ENCODE peak calls at places on chromosome 6, in eight cellular contexts. N is brain microvascular endothelial cell, T is astrocyte of the spinal cord, G is lung, Z is right atrium auricular region, P is dorsolateral prefrontal cortex, U is astrocyte of the cerebellum, S is tibial artery. W is an unnamed sample.

GRCh38 chr6:166351715-166352285 is 9.5 kb upstream of the SFT2D1 start:
- DNase-seq in N (no peak), T (no peak), G (peak), Z (no peak), P (no peak), U (no peak), S (no peak), W (no peak)

GRCh38 chr6:137860394-137861005 is 6.6 kb upstream of the TNFAIP3 start:
- DNase-seq in N (no peak), T (no peak), G (no peak), Z (no peak), P (no peak), U (no peak), S (no peak), W (no peak)

GRCh38 chr6:169985121-169986015 is 233.9 kb downstream of the ERMARD start:
- DNase-seq in N (no peak), T (no peak), G (no peak), Z (no peak), P (peak), U (no peak), S (no peak), W (no peak)

GRCh38 chr6:11618533-11618932 is 81.0 kb downstream of the TMEM170B start:
- DNase-seq in N (peak), T (peak), G (no peak), Z (no peak), P (no peak), U (no peak), S (no peak), W (no peak)

GRCh38 chr6:100665041-100665380 is 200.3 kb upstream of the SIM1 start:
- DNase-seq in N (no peak), T (no peak), G (no peak), Z (no peak), P (no peak), U (no peak), S (no peak), W (no peak)

GRCh38 chr6:168546730-168547129 is 105.7 kb downstream of the SMOC2 start:
- DNase-seq in N (no peak), T (no peak), G (no peak), Z (peak), P (no peak), U (no peak), S (no peak), W (no peak)

GRCh38 chr6:43931201-43931600 is 161.2 kb downstream of the VEGFA start:
- DNase-seq in N (no peak), T (no peak), G (no peak), Z (no peak), P (no peak), U (no peak), S (no peak), W (no peak)

GRCh38 chr6:170175644-170176620 is 114.9 kb downstream of the DLL1 start:
- DNase-seq in N (no peak), T (no peak), G (no peak), Z (no peak), P (no peak), U (no peak), S (no peak), W (no peak)

GRCh38 chr6:46367365-46367764 is 123.9 kb downstream of the RCAN2 start:
- DNase-seq in N (no peak), T (no peak), G (no peak), Z (no peak), P (no peak), U (no peak), S (no peak), W (no peak)

GRCh38 chr6:73695619-73696421 is at the start of gene CD109:
- DNase-seq in N (peak), T (peak), G (peak), Z (no peak), P (no peak), U (peak), S (peak), W (peak)

GRCh38 chr6:151081658-151082057 is 158.1 kb upstream of the AKAP12 start:
- DNase-seq in N (no peak), T (no peak), G (no peak), Z (peak), P (no peak), U (no peak), S (no peak), W (no peak)

GRCh38 chr6:150883521-150883920 is 18.0 kb downstream of the MTHFD1L start:
- DNase-seq in N (no peak), T (no peak), G (no peak), Z (no peak), P (no peak), U (no peak), S (no peak), W (no peak)

GRCh38 chr6:17855381-17855780 is 132.1 kb downstream of the KIF13A start:
- DNase-seq in N (no peak), T (no peak), G (no peak), Z (no peak), P (no peak), U (no peak), S (no peak), W (no peak)

GRCh38 chr6:17861361-17861760 is 126.1 kb downstream of the KIF13A start:
- DNase-seq in N (no peak), T (no peak), G (no peak), Z (no peak), P (no peak), U (no peak), S (no peak), W (no peak)

GRCh38 chr6:17859846-17860245 is 127.6 kb downstream of the KIF13A start:
- DNase-seq in N (no peak), T (no peak), G (no peak), Z (no peak), P (no peak), U (no peak), S (no peak), W (no peak)

GRCh38 chr6:17853533-17853932 is 133.9 kb downstream of the KIF13A start:
- DNase-seq in N (no peak), T (no peak), G (no peak), Z (no peak), P (no peak), U (no peak), S (no peak), W (no peak)

DNA sequence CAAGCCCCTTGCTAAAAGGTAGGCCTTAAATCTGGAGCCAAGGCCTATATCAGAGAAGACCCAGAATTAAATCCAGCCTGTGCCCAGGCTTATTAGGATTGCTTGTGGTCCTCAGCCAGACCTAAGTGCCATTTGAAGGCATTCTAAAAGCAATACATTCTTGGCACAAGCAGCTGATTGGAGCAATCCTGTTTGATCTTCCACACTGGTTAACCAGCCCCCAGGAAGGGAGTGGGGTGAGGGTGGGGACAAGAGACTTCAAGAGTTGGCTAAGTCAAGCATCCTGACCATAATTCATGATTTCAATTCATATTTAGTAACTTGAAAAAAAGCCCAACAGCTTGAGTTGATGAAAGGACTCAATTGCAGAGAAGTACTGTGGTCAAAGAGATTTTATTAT is 128.9 kb downstream of the KIF13A start:
- DNase-seq in N (no peak), T (no peak), G (peak), Z (no peak), P (no peak), U (no peak), S (no peak), W (no peak)
- TF ChIP-seq CTCF in N (no peak), T (no peak), G (no peak), Z (no peak), P (no peak), U (no peak), S (no peak), W (no peak)

GRCh38 chr6:28488916-28489365 is 26.7 kb downstream of the GPX6 start:
- DNase-seq in N (peak), T (peak), G (no peak), Z (no peak), P (no peak), U (peak), S (no peak), W (no peak)
- TF ChIP-seq CTCF in N (no peak), T (no peak), G (no peak), Z (no peak), P (no peak), U (no peak), S (no peak), W (no peak)

GRCh38 chr6:98695076-98695816 is 139.1 kb upstream of the POU3F2 start:
- DNase-seq in N (no peak), T (no peak), G (no peak), Z (no peak), P (peak), U (no peak), S (no peak), W (no peak)
- TF ChIP-seq CTCF in N (no peak), T (no peak), G (no peak), Z (no peak), P (no peak), U (no peak), S (no peak), W (no peak)

GRCh38 chr6:134640975-134641429 is 308.9 kb downstream of the ALDH8A1 start:
- DNase-seq in N (peak), T (peak), G (peak), Z (peak), P (peak), U (peak), S (peak), W (no peak)
- TF ChIP-seq CTCF in N (peak), T (peak), G (peak), Z (peak), P (peak), U (peak), S (peak), W (peak)

GRCh38 chr6:41184761-41185160 is 16.2 kb downstream of the TREML2 start:
- DNase-seq in N (no peak), T (no peak), G (no peak), Z (peak), P (no peak), U (no peak), S (no peak), W (no peak)
- TF ChIP-seq CTCF in N (no peak), T (no peak), G (no peak), Z (no peak), P (no peak), U (no peak), S (no peak), W (no peak)

GRCh38 chr6:154974485-154975149 is 20.5 kb upstream of the TIAM2 start:
- DNase-seq in N (no peak), T (no peak), G (no peak), Z (no peak), P (no peak), U (no peak), S (no peak), W (no peak)
- TF ChIP-seq CTCF in N (peak), T (peak), G (no peak), Z (no peak), P (no peak), U (no peak), S (no peak), W (peak)